ENCODE peak calls at places on chromosome 21, in ten cellular contexts. Q, B, W, M, V, C, F, G, T and P are unnamed samples.

GRCh38 chr21:21213297-21213696 is 215.1 kb downstream of the NCAM2 start:
- DNase-seq in Q (no peak), B (no peak), W (no peak), M (no peak), V (no peak), C (no peak), F (no peak), G (no peak), T (no peak), P (no peak)

GRCh38 chr21:37696936-37697335 is 219.3 kb downstream of the KCNJ6 start:
- DNase-seq in Q (no peak), B (no peak), W (no peak), M (no peak), V (no peak), C (no peak), F (no peak), G (no peak), T (no peak), P (no peak)

GRCh38 chr21:44850905-44851657 is 22.4 kb downstream of the PTTG1IP start:
- DNase-seq in Q (no peak), B (no peak), W (no peak), M (no peak), V (no peak), C (no peak), F (no peak), G (no peak), T (no peak), P (no peak)

GRCh38 chr21:45991606-45992301 is 10.2 kb downstream of the COL6A1 start:
- DNase-seq in Q (no peak), B (peak), W (no peak), M (peak), V (no peak), C (no peak), F (no peak), G (peak), T (peak), P (no peak)

GRCh38 chr21:45078877-45079281 is 4.5 kb downstream of the ADARB1 start:
- DNase-seq in Q (no peak), B (peak), W (no peak), M (no peak), V (no peak), C (no peak), F (no peak), G (peak), T (no peak), P (no peak)

GRCh38 chr21:16535100-16535418 is 805.3 kb downstream of the USP25 start:
- DNase-seq in Q (no peak), B (peak), W (no peak), M (no peak), V (no peak), C (peak), F (no peak), G (peak), T (peak), P (no peak)

GRCh38 chr21:15289896-15290841 is 225.4 kb upstream of the NRIP1 start:
- DNase-seq in Q (peak), B (peak), W (no peak), M (peak), V (peak), C (no peak), F (no peak), G (peak), T (no peak), P (no peak)

GRCh38 chr21:39647476-39647875 is 34.7 kb downstream of the B3GALT5 start:
- DNase-seq in Q (no peak), B (no peak), W (no peak), M (no peak), V (no peak), C (peak), F (no peak), G (no peak), T (no peak), P (no peak)

GRCh38 chr21:46171585-46171984 is 12.7 kb downstream of the SPATC1L start:
- DNase-seq in Q (no peak), B (no peak), W (no peak), M (no peak), V (no peak), C (no peak), F (no peak), G (peak), T (peak), P (no peak)

GRCh38 chr21:38958940-38959685 is 153.4 kb downstream of the ETS2 start:
- DNase-seq in Q (no peak), B (no peak), W (no peak), M (no peak), V (peak), C (no peak), F (no peak), G (peak), T (no peak), P (no peak)

GRCh38 chr21:20970691-20971090 is 27.5 kb upstream of the NCAM2 start:
- DNase-seq in Q (no peak), B (no peak), W (no peak), M (no peak), V (no peak), C (no peak), F (no peak), G (no peak), T (no peak), P (no peak)

GRCh38 chr21:44875341-44875740 is 1.9 kb upstream of the PTTG1IP start:
- DNase-seq in Q (no peak), B (no peak), W (no peak), M (no peak), V (peak), C (peak), F (no peak), G (no peak), T (no peak), P (no peak)

GRCh38 chr21:16180613-16181012 is 450.8 kb downstream of the USP25 start:
- DNase-seq in Q (peak), B (no peak), W (no peak), M (no peak), V (no peak), C (no peak), F (no peak), G (no peak), T (no peak), P (no peak)

GRCh38 chr21:15149825-15150224 is 85.0 kb upstream of the NRIP1 start:
- DNase-seq in Q (no peak), B (no peak), W (no peak), M (no peak), V (no peak), C (no peak), F (no peak), G (no peak), T (no peak), P (no peak)

GRCh38 chr21:29187939-29188338 is 57.5 kb downstream of the MAP3K7CL start:
- DNase-seq in Q (no peak), B (no peak), W (no peak), M (no peak), V (no peak), C (peak), F (no peak), G (peak), T (no peak), P (no peak)

GRCh38 chr21:18153063-18153462 is 91.6 kb upstream of the CHODL start:
- DNase-seq in Q (no peak), B (no peak), W (no peak), M (no peak), V (no peak), C (peak), F (no peak), G (no peak), T (no peak), P (no peak)

GRCh38 chr21:40151611-40152010 is 284.4 kb downstream of the PCP4 start:
- DNase-seq in Q (no peak), B (no peak), W (no peak), M (no peak), V (no peak), C (no peak), F (no peak), G (no peak), T (no peak), P (no peak)

GRCh38 chr21:44932366-44933181 is 7.3 kb upstream of the SLX9 start:
- DNase-seq in Q (no peak), B (no peak), W (no peak), M (peak), V (peak), C (no peak), F (no peak), G (no peak), T (no peak), P (peak)

GRCh38 chr21:15617968-15618367 is 111.8 kb upstream of the USP25 start:
- DNase-seq in Q (peak), B (no peak), W (no peak), M (no peak), V (no peak), C (peak), F (no peak), G (no peak), T (no peak), P (no peak)

GRCh38 chr21:45284456-45284741 is 3.3 kb downstream of the POFUT2 start:
- DNase-seq in Q (no peak), B (peak), W (no peak), M (peak), V (no peak), C (no peak), F (no peak), G (no peak), T (no peak), P (no peak)

GRCh38 chr21:46662765-46663500 is 27.5 kb downstream of the PRMT2 start:
- DNase-seq in Q (no peak), B (no peak), W (no peak), M (no peak), V (no peak), C (no peak), F (no peak), G (no peak), T (no peak), P (no peak)

GRCh38 chr21:43352138-43352537 is 74.8 kb downstream of the SIK1 start:
- DNase-seq in Q (no peak), B (no peak), W (no peak), M (no peak), V (no peak), C (no peak), F (no peak), G (no peak), T (no peak), P (no peak)
- TF ChIP-seq POLR2AphosphoS5 in Q (no peak), B (no peak), W (no peak), M (no peak), V (no peak), C (no peak), F (no peak), G (no peak), T (no peak), P (no peak)

DNA sequence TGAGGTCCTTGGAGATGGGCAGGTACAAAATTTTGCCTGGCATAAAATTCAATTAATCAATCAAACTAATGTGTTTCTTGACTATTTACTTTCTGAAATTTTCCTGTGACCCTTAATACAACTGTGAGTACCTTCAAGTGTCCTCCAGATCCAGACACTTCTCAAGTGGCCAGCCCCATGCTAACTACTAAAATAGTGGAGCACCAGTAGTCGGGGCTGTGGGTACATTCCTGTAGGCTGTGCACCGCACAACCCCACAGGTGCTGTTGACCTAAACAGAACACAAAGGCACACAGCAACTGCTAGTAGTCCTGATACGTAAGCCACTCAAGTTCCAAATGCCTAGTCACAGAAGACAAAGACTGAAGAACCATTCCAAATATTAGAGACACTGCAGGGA is 36.6 kb downstream of the TMEM50B start:
- DNase-seq in Q (no peak), B (no peak), W (no peak), M (no peak), V (no peak), C (no peak), F (no peak), G (no peak), T (no peak), P (no peak)
- TF ChIP-seq POLR2AphosphoS5 in Q (no peak), B (no peak), W (no peak), M (no peak), V (no peak), C (no peak), F (no peak), G (no peak), T (no peak), P (no peak)

GRCh38 chr21:31802331-31802730 is 70.4 kb upstream of the SCAF4 start:
- DNase-seq in Q (peak), B (no peak), W (no peak), M (no peak), V (no peak), C (no peak), F (no peak), G (no peak), T (no peak), P (no peak)
- TF ChIP-seq POLR2AphosphoS5 in Q (no peak), B (no peak), W (no peak), M (no peak), V (no peak), C (no peak), F (no peak), G (no peak), T (no peak), P (no peak)

GRCh38 chr21:35882791-35883240 is 177.5 kb downstream of the SETD4 start:
- DNase-seq in Q (peak), B (no peak), W (no peak), M (no peak), V (no peak), C (no peak), F (no peak), G (no peak), T (no peak), P (no peak)
- TF ChIP-seq POLR2AphosphoS5 in Q (no peak), B (no peak), W (no peak), M (no peak), V (no peak), C (no peak), F (no peak), G (no peak), T (no peak), P (no peak)

GRCh38 chr21:30382201-30382600 is 10.1 kb upstream of the KRTAP13-2 start:
- DNase-seq in Q (no peak), B (no peak), W (no peak), M (no peak), V (no peak), C (no peak), F (no peak), G (no peak), T (no peak), P (no peak)
- TF ChIP-seq POLR2AphosphoS5 in Q (no peak), B (no peak), W (no peak), M (no peak), V (no peak), C (no peak), F (no peak), G (no peak), T (no peak), P (no peak)

GRCh38 chr21:42377951-42378340 is 11.6 kb upstream of the TFF1 start:
- DNase-seq in Q (no peak), B (no peak), W (no peak), M (peak), V (no peak), C (no peak), F (no peak), G (no peak), T (no peak), P (no peak)

GRCh38 chr21:42376338-42376982 is 10.1 kb upstream of the TFF1 start:
- DNase-seq in Q (peak), B (peak), W (no peak), M (peak), V (peak), C (no peak), F (no peak), G (no peak), T (no peak), P (no peak)

GRCh38 chr21:42375966-42376337 is 9.6 kb upstream of the TFF1 start:
- DNase-seq in Q (no peak), B (no peak), W (no peak), M (peak), V (no peak), C (no peak), F (no peak), G (no peak), T (no peak), P (no peak)

GRCh38 chr21:42378418-42378817 is 12.1 kb upstream of the TFF1 start:
- DNase-seq in Q (no peak), B (no peak), W (no peak), M (peak), V (no peak), C (no peak), F (no peak), G (no peak), T (no peak), P (no peak)

DNA sequence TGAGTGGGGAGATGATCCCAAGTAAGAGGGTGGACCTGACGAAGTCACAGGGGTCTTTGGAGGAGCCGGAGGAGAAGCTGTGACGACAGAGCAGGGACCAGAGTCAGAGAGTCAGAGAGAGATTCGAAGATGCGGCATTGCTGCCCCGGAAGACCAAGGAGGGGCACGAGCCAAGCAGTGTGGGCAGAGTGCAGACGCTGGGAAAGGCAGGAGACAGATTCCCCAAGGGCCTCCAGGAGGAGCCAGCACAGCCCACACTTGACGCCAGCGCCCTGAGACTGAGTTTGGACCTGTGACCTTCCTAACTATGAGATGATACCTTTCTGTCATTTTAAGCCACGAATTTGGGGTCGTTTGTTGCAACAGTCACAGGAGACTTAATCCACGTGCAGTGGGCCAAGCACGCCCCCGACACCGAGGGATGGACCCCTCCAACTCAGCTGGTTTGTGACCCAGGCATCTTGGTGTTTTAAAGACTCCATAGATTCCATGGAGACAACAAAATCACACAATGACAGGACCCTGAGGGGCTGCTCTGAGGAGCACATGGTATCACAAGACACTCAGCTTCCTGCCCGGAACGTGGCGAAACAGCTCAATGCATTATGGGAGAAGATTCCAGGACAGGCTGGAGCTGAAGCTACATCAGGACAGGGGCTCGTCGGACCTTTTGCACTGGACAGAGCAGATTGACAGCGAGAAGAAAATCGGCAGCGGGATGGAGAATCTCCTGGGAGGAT is 11.0 kb upstream of the TFF1 start:
- DNase-seq in Q (no peak), B (no peak), W (no peak), M (peak), V (no peak), C (no peak), F (no peak), G (peak), T (no peak), P (no peak)
- TF ChIP-seq POLR2AphosphoS5 in Q (no peak), B (no peak), W (no peak), M (no peak), V (no peak), C (no peak), F (no peak), G (no peak), T (no peak), P (peak)

GRCh38 chr21:25643486-25643885 is 4.4 kb downstream of the JAM2 start:
- DNase-seq in Q (no peak), B (no peak), W (no peak), M (no peak), V (no peak), C (no peak), F (no peak), G (no peak), T (no peak), P (no peak)
- TF ChIP-seq POLR2AphosphoS5 in Q (no peak), B (no peak), W (no peak), M (no peak), V (no peak), C (no peak), F (no peak), G (no peak), T (no peak), P (no peak)

GRCh38 chr21:41433566-41433965 is 7.5 kb downstream of the MX1 start:
- DNase-seq in Q (no peak), B (no peak), W (no peak), M (no peak), V (no peak), C (no peak), F (no peak), G (no peak), T (no peak), P (no peak)
- TF ChIP-seq POLR2AphosphoS5 in Q (no peak), B (no peak), W (peak), M (no peak), V (no peak), C (no peak), F (no peak), G (no peak), T (no peak), P (no peak)

DNA sequence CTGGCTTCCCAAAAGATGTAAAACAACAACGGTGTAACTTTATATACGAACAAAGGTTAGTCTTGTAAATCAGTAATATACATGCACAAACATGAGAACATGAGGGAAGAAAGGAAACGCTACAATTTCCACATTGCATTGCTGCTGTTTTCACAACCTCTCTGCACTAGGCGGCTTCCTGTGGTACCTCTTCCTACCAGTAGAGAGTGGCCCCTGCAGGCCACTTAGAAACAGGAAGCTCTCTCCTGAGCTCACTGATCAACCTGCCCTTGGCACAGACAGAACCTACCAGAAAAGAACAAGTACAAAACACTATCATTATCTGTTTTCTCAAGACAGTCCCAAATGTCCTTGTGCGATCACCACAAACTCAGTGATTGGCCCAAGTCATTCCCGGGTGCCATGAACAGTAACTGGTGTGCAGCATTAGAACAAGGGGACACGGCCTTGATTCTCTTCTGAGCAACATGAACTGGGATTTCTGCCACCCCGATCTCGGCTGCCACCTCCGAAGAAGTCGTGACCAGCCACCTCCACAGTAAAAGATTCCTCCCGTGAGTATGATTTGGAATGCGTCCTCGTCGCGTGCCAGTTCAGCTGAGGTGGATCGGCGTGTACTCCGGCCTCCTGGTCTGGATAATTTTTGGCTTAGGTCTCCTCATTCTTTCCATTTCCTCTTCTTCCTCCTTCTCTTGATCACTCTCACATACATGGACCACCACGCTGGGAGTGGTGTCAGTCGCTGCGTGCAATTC is 5.7 kb upstream of the KCNE1 start:
- DNase-seq in Q (peak), B (no peak), W (no peak), M (no peak), V (peak), C (peak), F (no peak), G (no peak), T (no peak), P (no peak)
- TF ChIP-seq POLR2AphosphoS5 in Q (no peak), B (no peak), W (no peak), M (no peak), V (no peak), C (no peak), F (no peak), G (no peak), T (no peak), P (no peak)